ENCODE peak calls at places on chromosomes 5 and 9, in six cellular contexts. Q is GM20000; F is activated T-cell treated with anti-CD3 and anti-CD28 coated beads, Interleukin-2, amount 50 U/mL, for 24 hours; W is activated naive CD8-positive, alpha-beta T cell treated with anti-CD3 and anti-CD28 coated beads, Interleukin-2, amount 50 U/mL, for 24 hours; B is GM10248; J is nephron progenitor cell. G is an unnamed sample.
A peak's percentile ranks its signal among the peaks of the same experiment; 100 is the strongest.

GRCh38 chr9:134297082-134297415 is 29.2 kb upstream of the RXRA start:
- DNase-seq in J (no peak), B (no peak), F (no peak), Q (no peak), W (no peak), G (no peak)

GRCh38 chr5:170641589-170642031 is 137.8 kb downstream of the KCNIP1 start:
- DNase-seq in B (no peak), F (no peak), J (no peak), W (no peak), Q (no peak), G (no peak)

GRCh38 chr5:53463909-53464621 is 16.4 kb upstream of the FST start:
- DNase-seq in F (no peak), J (no peak), Q (no peak), W (no peak), B (no peak), G (no peak)

GRCh38 chr5:79621056-79621455 is 8.8 kb downstream of the TENT2 start:
- DNase-seq in B (no peak), Q (no peak), J (no peak), W (no peak), F (no peak), G (no peak)

GRCh38 chr9:86714976-86715375 is 232.3 kb downstream of the GAS1 start:
- DNase-seq in Q (no peak), J (no peak), F (no peak), W (no peak), B (no peak), G (no peak)

GRCh38 chr5:119319890-119320289 is 35.9 kb upstream of the TNFAIP8 start:
- DNase-seq in W (no peak), Q (no peak), F (no peak), B (no peak), J (no peak), G (no peak)

GRCh38 chr9:85900504-85901201 is 40.3 kb upstream of the NAA35 start:
- DNase-seq in F (peak; percentile 42), Q (peak; percentile 37), J (peak; percentile 55), W (peak; percentile 55), B (peak; percentile 38), G (peak; percentile 5)

GRCh38 chr9:130183133-130183762 is 11.0 kb downstream of the NCS1 start:
- DNase-seq in Q (no peak), B (no peak), J (no peak), W (no peak), F (no peak), G (no peak)

GRCh38 chr9:6877671-6878161 is 119.9 kb downstream of the KDM4C start:
- DNase-seq in Q (no peak), F (no peak), B (no peak), W (no peak), J (no peak), G (no peak)

GRCh38 chr5:96835727-96836126 is 28.0 kb upstream of the ERAP1 start:
- DNase-seq in J (no peak), Q (no peak), F (no peak), B (no peak), W (no peak), G (no peak)

GRCh38 chr5:17022296-17022695 is 86.2 kb upstream of the MYO10 start:
- DNase-seq in J (no peak), B (no peak), F (no peak), W (no peak), Q (no peak), G (no peak)

GRCh38 chr5:45411971-45412612 is 284.1 kb downstream of the HCN1 start:
- DNase-seq in J (no peak), B (no peak), Q (no peak), W (no peak), F (no peak), G (no peak)

G was measured in GM12864.